ENCODE peak calls at places on chromosomes 16 and 17, in five cellular contexts. W is effector memory CD8-positive, alpha-beta T cell; P is T-helper 9 cell; V is bronchial epithelial cell; F is MM.1S. M is an unnamed sample.

GRCh38 chr17:72510454-72511016 is 389.7 kb downstream of the SOX9 start:
- DNase-seq in W (no peak), P (no peak), V (no peak), F (peak; percentile 90), M (no peak)

GRCh38 chr16:30053376-30054015 is 12.1 kb upstream of the ALDOA start:
- DNase-seq in W (no peak), P (no peak), V (peak; percentile 41), F (no peak), M (no peak)

GRCh38 chr16:3643095-3643730 is 11.3 kb upstream of the DNASE1 start:
- DNase-seq in W (no peak), P (no peak), V (no peak), F (no peak), M (no peak)

GRCh38 chr17:14302421-14303099 is 1.7 kb downstream of the HS3ST3B1 start:
- DNase-seq in W (peak; percentile 81), P (peak; percentile 73), V (peak; percentile 51), F (peak; percentile 59), M (peak; percentile 76)

GRCh38 chr16:27067138-27067537 is 411 bp downstream of the C16orf82 start:
- DNase-seq in W (no peak), P (no peak), V (no peak), F (no peak), M (no peak)

GRCh38 chr17:1090454-1091189 is 89.2 kb downstream of the ABR start:
- DNase-seq in W (no peak), P (no peak), V (peak; percentile 56), F (no peak), M (no peak)

GRCh38 chr17:10447035-10447931 is 22.1 kb downstream of the MYH4 start:
- DNase-seq in W (no peak), P (no peak), V (no peak), F (no peak), M (no peak)

GRCh38 chr17:50117202-50118040 is 12.5 kb downstream of the SAMD14 start:
- DNase-seq in W (peak; percentile 57), P (peak; percentile 48), V (peak; percentile 52), F (peak; percentile 74), M (no peak)

GRCh38 chr16:53129281-53130192 is 74.7 kb downstream of the CHD9 start:
- DNase-seq in W (no peak), P (no peak), V (peak; percentile 33), F (no peak), M (no peak)

GRCh38 chr17:50325906-50326305 is 20.0 kb upstream of the XYLT2 start:
- DNase-seq in W (no peak), P (no peak), V (no peak), F (no peak), M (no peak)

GRCh38 chr17:70256751-70257150 is 87.4 kb downstream of the KCNJ2 start:
- DNase-seq in W (no peak), P (no peak), V (no peak), F (no peak), M (no peak)

GRCh38 chr16:49838639-49839461 is 17.1 kb downstream of the ZNF423 start:
- DNase-seq in W (no peak), P (no peak), V (no peak), F (no peak), M (no peak)

GRCh38 chr17:73232587-73233373 is 28.9 kb downstream of the CPSF4L start:
- DNase-seq in W (no peak), P (peak; percentile 9), V (peak; percentile 51), F (peak; percentile 53), M (peak; percentile 88)

GRCh38 chr16:63787014-63787413 is 1334.8 kb downstream of the CDH11 start:
- DNase-seq in W (no peak), P (no peak), V (no peak), F (no peak), M (no peak)

GRCh38 chr16:56691885-56692284 is 9.6 kb downstream of the MT1X start:
- DNase-seq in W (no peak), P (no peak), V (peak; percentile 100), F (no peak), M (no peak)

GRCh38 chr17:61846088-61846487 is 17.2 kb downstream of the BRIP1 start:
- DNase-seq in W (no peak), P (no peak), V (no peak), F (no peak), M (no peak)